ENCODE peak calls at places on chromosomes 3 and 15, in six cellular contexts. E is osteocyte, L is HT1080, Y is NCI-H2081, B is mammary epithelial cell, S is chondrocyte. N is an unnamed sample.

GRCh38 chr3:8319935-8320634 is 181.5 kb upstream of the LMCD1 start:
- DNase-seq in E (no peak), S (no peak), L (peak), Y (no peak), B (peak), N (peak)

GRCh38 chr15:42933886-42934667 is 13.5 kb upstream of the TTBK2 start:
- DNase-seq in L (no peak), S (no peak), B (peak), E (no peak), Y (no peak), N (no peak)

GRCh38 chr15:32965897-32966296 is 228.6 kb downstream of the FMN1 start:
- DNase-seq in E (no peak), B (no peak), L (no peak), S (no peak), Y (no peak), N (no peak)

GRCh38 chr3:105827959-105828358 is 40.9 kb downstream of the CBLB start:
- DNase-seq in B (peak), E (no peak), S (no peak), L (peak), Y (no peak), N (peak)

GRCh38 chr15:63715818-63716217 is 117.9 kb downstream of the HERC1 start:
- DNase-seq in B (peak), L (peak), S (no peak), E (no peak), Y (no peak), N (peak)

GRCh38 chr3:47475029-47475569 is 642 bp downstream of the SCAP start:
- DNase-seq in E (no peak), S (no peak), B (peak), Y (no peak), L (peak), N (peak)

GRCh38 chr3:148604270-148605085 is 93.2 kb upstream of the AGTR1 start:
- DNase-seq in E (no peak), L (no peak), Y (no peak), S (no peak), B (no peak), N (peak)

GRCh38 chr3:168620854-168621253 is 525.1 kb upstream of the GOLIM4 start:
- DNase-seq in B (no peak), E (no peak), S (no peak), Y (peak), L (peak), N (peak)

GRCh38 chr15:63380828-63381282 is 791 bp downstream of the CA12 start:
- DNase-seq in L (no peak), S (no peak), E (no peak), B (no peak), Y (no peak), N (no peak)

GRCh38 chr15:72535911-72536310 is 61.8 kb downstream of the ARIH1 start:
- DNase-seq in B (no peak), E (no peak), Y (no peak), L (no peak), S (no peak), N (no peak)

GRCh38 chr15:40234783-40235182 is 4.1 kb upstream of the PAK6 start:
- DNase-seq in Y (no peak), B (peak), E (no peak), S (no peak), L (no peak), N (no peak)

N was measured in fibroblast of pulmonary artery.